ENCODE peak calls at places on chromosomes 2 and 18, in five cellular contexts. H is stimulated activated naive CD8-positive, alpha-beta T cell treated with anti-CD3 and anti-CD28 coated beads, Interleukin-15, amount 100 ng/mL, for 72 hours; A is cardiac fibroblast; W is T-helper 2 cell; Y is RWPE1. Q is an unnamed sample.

GRCh38 chr2:142557391-142557790 is 320.1 kb upstream of the KYNU start:
- DNase-seq in H (no peak), A (no peak), W (no peak), Y (no peak), Q (no peak)

GRCh38 chr2:205931388-205931787 is 154.6 kb downstream of the INO80D start:
- DNase-seq in H (no peak), A (no peak), W (no peak), Y (no peak), Q (no peak)

GRCh38 chr2:237390235-237390634 is 23.7 kb downstream of the COL6A3 start:
- DNase-seq in H (no peak), A (no peak), W (no peak), Y (no peak), Q (no peak)

GRCh38 chr2:112092286-112093041 is 37.4 kb downstream of the TMEM87B start:
- DNase-seq in H (no peak), A (peak), W (no peak), Y (peak), Q (peak)

GRCh38 chr2:33215299-33215698 is 261.1 kb upstream of the RASGRP3 start:
- DNase-seq in H (no peak), A (peak), W (no peak), Y (no peak), Q (peak)

GRCh38 chr2:168948621-168949212 is 47.6 kb downstream of the G6PC2 start:
- DNase-seq in H (no peak), A (peak), W (peak), Y (peak), Q (no peak)

GRCh38 chr2:132439703-132440398 is 23.2 kb downstream of the GPR39 start:
- DNase-seq in H (no peak), A (peak), W (no peak), Y (peak), Q (peak)

GRCh38 chr18:54223568-54224241 is 764 bp downstream of the MBD2 start:
- DNase-seq in H (peak), A (peak), W (peak), Y (peak), Q (peak)

GRCh38 chr2:17162721-17163120 is 355.5 kb downstream of the RAD51AP2 start:
- DNase-seq in H (no peak), A (no peak), W (no peak), Y (no peak), Q (no peak)

GRCh38 chr2:20018576-20019152 is 6.2 kb upstream of the MATN3 start:
- DNase-seq in H (no peak), A (no peak), W (no peak), Y (no peak), Q (no peak)

GRCh38 chr18:39558658-39559057 is 1993.1 kb upstream of the CELF4 start:
- DNase-seq in H (no peak), A (no peak), W (no peak), Y (no peak), Q (peak)

GRCh38 chr2:197204855-197205254 is 105.7 kb downstream of the ANKRD44 start:
- DNase-seq in H (no peak), A (no peak), W (no peak), Y (no peak), Q (no peak)

GRCh38 chr2:207239754-207240494 is 74.2 kb upstream of the KLF7 start:
- DNase-seq in H (no peak), A (peak), W (peak), Y (no peak), Q (peak)

GRCh38 chr18:63285332-63285731 is 34.2 kb downstream of the BCL2 start:
- DNase-seq in H (no peak), A (no peak), W (no peak), Y (no peak), Q (no peak)

GRCh38 chr2:147913701-147914480 is 69.1 kb downstream of the ACVR2A start:
- DNase-seq in H (no peak), A (peak), W (no peak), Y (no peak), Q (peak)

GRCh38 chr2:30847329-30847728 is 40.1 kb upstream of the CAPN13 start:
- DNase-seq in H (no peak), A (no peak), W (no peak), Y (peak), Q (no peak)

GRCh38 chr18:74456409-74457042 is 582 bp downstream of the DIPK1C start:
- DNase-seq in H (no peak), A (no peak), W (no peak), Y (no peak), Q (peak)

GRCh38 chr2:126399001-126399400 is 257.0 kb upstream of the GYPC start:
- DNase-seq in H (peak), A (no peak), W (peak), Y (no peak), Q (no peak)

GRCh38 chr2:16082276-16082675 is 141.9 kb downstream of the MYCN start:
- DNase-seq in H (no peak), A (no peak), W (no peak), Y (no peak), Q (no peak)

GRCh38 chr2:1731512-1731962 is 12.8 kb downstream of the PXDN start:
- DNase-seq in H (no peak), A (peak), W (no peak), Y (no peak), Q (peak)

Q was measured in foreskin keratinocyte.